ENCODE peak calls at places on chromosomes 12 and 14, in eight cellular contexts. L, X, V, H, E, D, N and K are unnamed samples.

GRCh38 chr12:6093764-6094163 is 30.7 kb downstream of the VWF start:
- DNase-seq in L (no peak), X (no peak), D (no peak), E (no peak), H (no peak), N (no peak), V (no peak), K (no peak)

GRCh38 chr14:20631821-20632389 is 9.6 kb downstream of the OR6S1 start:
- DNase-seq in N (peak), D (peak), X (no peak), H (peak), E (peak), L (peak), V (peak), K (peak)

GRCh38 chr14:67529947-67530935 is 2.8 kb upstream of the PLEKHH1 start:
- DNase-seq in N (peak), L (no peak), H (no peak), E (no peak), V (no peak), X (no peak), D (no peak), K (no peak)

GRCh38 chr12:11768233-11768965 is 118.9 kb downstream of the ETV6 start:
- DNase-seq in H (no peak), X (no peak), D (no peak), V (no peak), N (no peak), E (no peak), L (no peak), K (peak)

GRCh38 chr12:67038486-67038885 is 230.7 kb upstream of the CAND1 start:
- DNase-seq in E (no peak), X (no peak), H (no peak), V (no peak), L (no peak), N (no peak), D (no peak), K (no peak)

GRCh38 chr12:49288412-49288853 is 6.5 kb upstream of the PRPH start:
- DNase-seq in L (peak), V (peak), H (no peak), E (peak), D (peak), X (no peak), N (peak), K (no peak)

GRCh38 chr14:64324461-64325255 is 30.5 kb upstream of the ESR2 start:
- DNase-seq in L (no peak), N (no peak), H (no peak), D (no peak), E (no peak), V (no peak), X (no peak), K (no peak)

GRCh38 chr12:32603858-32604257 is 75.2 kb upstream of the DNM1L start:
- DNase-seq in H (no peak), D (no peak), X (no peak), V (no peak), L (no peak), E (no peak), N (no peak), K (no peak)

GRCh38 chr12:182381-182883 is 31.5 kb downstream of the SLC6A12 start:
- DNase-seq in E (no peak), D (no peak), V (no peak), N (no peak), X (no peak), H (no peak), L (no peak), K (no peak)

GRCh38 chr12:79420146-79420618 is 270.6 kb downstream of the PAWR start:
- DNase-seq in E (no peak), N (no peak), D (no peak), V (no peak), L (no peak), X (no peak), H (no peak), K (no peak)

GRCh38 chr14:100816286-100816949 is 9.5 kb upstream of the MEG3 start:
- DNase-seq in D (no peak), N (no peak), V (no peak), H (no peak), X (no peak), E (no peak), L (no peak), K (no peak)

GRCh38 chr12:109065154-109065852 is 12.9 kb downstream of the USP30 start:
- DNase-seq in H (peak), N (no peak), V (peak), D (no peak), L (peak), E (no peak), X (no peak), K (peak)

GRCh38 chr14:101194356-101195308 is 291.1 kb upstream of the RTL1 start:
- DNase-seq in D (no peak), L (peak), V (no peak), E (peak), H (no peak), N (no peak), X (no peak), K (no peak)

DNA sequence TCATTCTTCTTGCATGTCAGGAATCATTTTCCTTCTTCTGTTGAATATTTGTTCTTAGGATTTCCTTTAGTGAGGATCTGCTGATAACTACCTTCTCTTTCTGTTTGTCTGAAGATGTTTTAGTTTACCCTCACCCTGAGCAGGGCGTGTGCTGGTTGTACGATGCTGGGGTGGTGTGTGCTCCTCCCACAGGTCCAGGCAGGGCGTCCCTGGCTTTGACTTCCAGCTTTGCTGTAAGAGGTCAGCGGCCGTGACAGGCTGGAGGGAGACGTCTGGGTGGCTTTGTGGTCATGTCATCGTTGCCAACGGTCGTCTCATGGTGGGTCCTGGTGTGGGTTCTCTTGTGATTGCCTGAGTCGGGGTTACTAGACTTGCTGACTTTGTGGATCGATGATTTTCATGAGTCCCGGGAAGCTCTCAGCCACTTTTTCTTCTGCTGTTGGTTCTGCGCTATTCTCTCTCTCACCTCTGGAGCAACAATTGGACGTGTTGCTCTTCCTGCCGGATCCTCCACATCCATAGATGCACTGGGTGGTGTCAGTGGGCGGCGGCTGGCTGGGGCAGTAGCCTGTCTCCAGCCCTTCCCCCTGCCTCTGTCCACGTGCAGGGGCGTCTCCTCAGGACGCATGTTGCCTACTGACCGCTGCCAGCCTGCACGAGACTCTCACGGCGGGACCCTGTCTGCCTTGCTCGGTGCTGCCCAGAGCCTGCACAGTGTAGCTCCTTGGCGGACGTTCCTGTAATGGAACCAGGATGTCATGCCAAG is 8.4 kb downstream of the PACS2 start:
- DNase-seq in L (no peak), E (no peak), X (no peak), N (no peak), V (no peak), D (no peak), H (no peak), K (peak)
- H3K4me3 ChIP-seq in L (no peak), E (no peak), X (no peak), N (no peak), V (no peak), D (no peak), H (no peak), K (no peak)

DNA sequence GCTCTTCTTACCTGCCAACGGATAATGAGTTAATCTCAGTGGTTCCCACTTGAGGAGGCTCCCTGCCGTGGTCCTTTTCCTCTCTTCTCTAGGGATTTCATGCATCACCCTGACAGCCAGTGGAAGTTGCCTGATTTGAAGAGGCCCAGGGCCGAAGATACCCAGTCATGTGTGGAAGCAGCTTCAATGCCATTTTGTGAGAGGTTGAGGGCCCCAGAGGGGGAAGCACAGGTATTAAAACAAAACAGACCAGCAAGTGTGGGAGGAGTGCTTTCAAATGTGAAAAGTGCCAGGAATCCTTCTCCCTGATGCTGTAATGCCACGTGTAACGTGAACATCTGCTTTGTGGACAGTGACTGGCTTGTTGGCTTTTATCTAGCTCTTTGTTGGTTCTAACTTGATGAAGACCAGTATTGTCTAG is 1.5 kb downstream of the TCP11L2 start:
- DNase-seq in E (no peak), V (no peak), X (no peak), N (peak), H (no peak), D (no peak), L (peak), K (no peak)
- TF ChIP-seq POLR2A in E (no peak), V (no peak), X (no peak), N (no peak), H (no peak), D (no peak), L (no peak), K (no peak)

GRCh38 chr12:130878193-130879185 is 6.6 kb downstream of the RAN start:
- DNase-seq in X (no peak), H (no peak), N (no peak), V (no peak), D (no peak), L (no peak), E (no peak), K (no peak)

GRCh38 chr12:130879212-130879686 is 7.4 kb downstream of the RAN start:
- DNase-seq in D (no peak), V (peak), X (no peak), H (no peak), N (no peak), E (no peak), L (no peak), K (no peak)

GRCh38 chr12:130881046-130881445 is 9.2 kb downstream of the RAN start:
- DNase-seq in E (no peak), H (no peak), X (no peak), D (no peak), N (no peak), L (no peak), V (no peak), K (no peak)

GRCh38 chr12:130880411-130880885 is 8.6 kb downstream of the RAN start:
- DNase-seq in V (no peak), N (no peak), H (no peak), X (no peak), D (no peak), L (no peak), E (no peak), K (no peak)

DNA sequence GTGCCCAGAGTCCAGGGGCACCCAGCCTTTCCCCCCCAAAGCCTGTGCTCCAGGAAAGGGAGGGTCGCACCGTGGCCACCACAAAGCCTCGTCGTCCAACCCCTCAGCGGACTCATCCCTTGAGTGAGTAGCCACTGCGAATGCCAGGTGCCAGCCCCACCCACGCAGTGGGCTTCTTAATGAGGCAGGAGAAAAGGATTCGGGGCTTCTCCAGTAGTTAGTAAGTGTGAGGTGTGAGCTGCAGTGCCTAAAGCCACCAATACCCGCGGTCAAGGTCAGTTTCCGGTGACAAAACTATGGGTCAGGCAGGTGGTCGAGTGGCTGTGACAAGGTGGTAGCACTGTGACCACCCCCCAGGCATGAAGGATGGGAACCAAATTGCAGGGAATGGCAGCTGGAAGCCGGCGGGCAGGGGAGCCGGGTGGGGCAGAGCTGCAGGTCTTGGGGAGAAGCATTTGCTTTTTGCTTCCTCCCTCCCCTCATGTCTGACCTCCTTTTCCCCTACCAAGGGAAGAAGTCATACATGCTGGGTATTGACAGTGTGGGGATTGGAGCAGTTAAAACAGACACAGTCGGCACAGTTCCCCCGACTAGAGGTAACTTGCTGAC is 8.0 kb downstream of the RAN start:
- DNase-seq in D (no peak), H (no peak), E (no peak), N (no peak), V (no peak), X (no peak), L (no peak), K (no peak)
- H3K4me3 ChIP-seq in D (no peak), H (peak), E (no peak), N (no peak), V (no peak), X (no peak), L (no peak), K (no peak)

DNA sequence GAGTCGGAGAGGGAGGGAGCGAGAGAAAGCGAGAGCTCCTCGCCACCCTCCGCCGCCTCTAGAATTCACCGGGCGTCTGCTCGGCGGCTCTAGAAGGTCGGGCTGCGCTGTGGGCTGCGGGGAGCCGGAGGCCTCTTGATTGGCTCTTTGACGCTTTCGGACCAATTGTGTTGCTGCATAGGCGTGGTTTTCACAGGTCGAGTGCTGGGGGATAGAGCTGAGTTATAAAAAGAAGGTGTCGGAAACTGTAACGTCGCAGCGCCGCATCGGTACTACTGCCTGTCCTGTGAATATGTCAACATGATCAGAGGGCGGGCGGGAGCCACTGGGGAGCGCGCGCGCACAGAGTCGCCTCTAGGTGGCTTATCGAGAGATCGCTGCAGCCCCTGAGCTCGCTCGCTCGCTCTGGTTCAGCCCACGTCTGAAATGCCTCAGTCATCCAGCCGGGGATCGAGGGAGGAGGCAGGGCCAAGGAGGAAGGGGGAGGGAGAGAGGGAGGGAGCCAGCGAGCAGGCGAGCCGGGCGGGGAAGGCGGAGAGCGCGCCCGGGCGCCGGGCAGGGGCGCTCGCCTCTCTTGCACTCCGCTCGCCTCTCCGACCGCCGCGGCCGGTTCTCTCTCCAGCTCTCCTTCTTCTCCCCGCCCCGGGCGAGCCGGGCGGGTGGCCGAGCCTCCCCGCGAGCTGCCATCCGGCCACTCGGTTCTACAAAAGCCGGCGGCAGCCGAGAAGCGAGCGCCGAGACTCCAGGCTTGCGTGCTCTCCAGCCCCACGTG is at the start of gene TBX3:
- DNase-seq in L (peak), V (peak), X (peak), H (peak), E (peak), N (peak), D (peak), K (peak)
- TF ChIP-seq POLR2A in L (peak), V (peak), X (peak), H (peak), E (peak), N (peak), D (peak), K (peak)

GRCh38 chr14:23095196-23096108 is at the start of gene C14orf119:
- DNase-seq in H (peak), L (peak), V (peak), N (peak), D (peak), E (peak), X (peak), K (peak)

GRCh38 chr14:23099212-23099861 is 4.0 kb downstream of the C14orf119 start:
- DNase-seq in N (peak), X (no peak), E (no peak), L (peak), V (no peak), H (no peak), D (no peak), K (no peak)

GRCh38 chr14:23101213-23101970 is 3.4 kb downstream of the CIROP start:
- DNase-seq in H (no peak), X (no peak), E (no peak), D (no peak), V (no peak), N (no peak), L (no peak), K (no peak)

GRCh38 chr14:23094666-23095195 is at the start of gene ACIN1:
- DNase-seq in V (no peak), N (no peak), H (peak), X (peak), E (peak), L (no peak), D (no peak), K (peak)

GRCh38 chr14:23097786-23098185 is 2.5 kb downstream of the C14orf119 start:
- DNase-seq in H (no peak), L (no peak), X (no peak), E (no peak), D (no peak), V (no peak), N (no peak), K (no peak)
- H3K4me3 ChIP-seq in H (no peak), L (no peak), X (no peak), E (no peak), D (no peak), V (no peak), N (no peak), K (no peak)

GRCh38 chr14:102942069-102942468 is 19.6 kb downstream of the AMN start:
- DNase-seq in N (no peak), H (no peak), D (no peak), E (no peak), V (no peak), X (no peak), L (no peak), K (peak)
- TF ChIP-seq POLR2A in N (no peak), H (no peak), D (no peak), E (no peak), V (no peak), X (no peak), L (no peak), K (no peak)

GRCh38 chr12:1919284-1919683 is 832 bp upstream of the CACNA2D4 start:
- DNase-seq in V (no peak), H (no peak), N (no peak), L (no peak), X (no peak), D (no peak), E (no peak), K (no peak)

GRCh38 chr12:1919763-1920162 is 1.3 kb upstream of the CACNA2D4 start:
- DNase-seq in H (no peak), L (no peak), D (no peak), X (no peak), E (no peak), N (no peak), V (no peak), K (no peak)

GRCh38 chr12:1918875-1919236 is 404 bp upstream of the CACNA2D4 start:
- DNase-seq in E (no peak), L (no peak), V (no peak), N (no peak), X (no peak), H (no peak), D (no peak), K (no peak)

GRCh38 chr12:1920971-1921370 is 2.5 kb upstream of the CACNA2D4 start:
- DNase-seq in E (no peak), D (no peak), X (no peak), L (no peak), N (no peak), V (no peak), H (peak), K (peak)

GRCh38 chr12:1920436-1920835 is 2.0 kb upstream of the CACNA2D4 start:
- DNase-seq in E (no peak), L (no peak), V (no peak), X (no peak), H (no peak), N (no peak), D (no peak), K (no peak)
- H3K4me3 ChIP-seq in E (no peak), L (no peak), V (no peak), X (no peak), H (no peak), N (no peak), D (no peak), K (no peak)